ENCODE peak calls at places on chromosomes 13 and 19, in seven cellular contexts. V is brain microvascular endothelial cell; N is ELR; M is Calu3; Z is activated CD8-positive, alpha-beta memory T cell treated with anti-CD3 and anti-CD28 coated beads for 24 hours; O is activated naive CD4-positive, alpha-beta T cell treated with Interleukin-2 at 50 U/mL for 16 hours; L is GM19239. C is an unnamed sample.
A peak's percentile ranks its signal among the peaks of the same experiment; 100 is the strongest.

GRCh38 chr19:40954573-40954972 is 36.5 kb upstream of the CYP2B6 start:
- DNase-seq in V (no peak), N (no peak), M (peak; percentile 26), Z (no peak), O (no peak), L (no peak), C (no peak)

GRCh38 chr13:74270018-74270417 is 135.8 kb upstream of the KLF12 start:
- DNase-seq in V (no peak), N (peak; percentile 71), M (no peak), Z (no peak), O (no peak), L (no peak), C (peak; percentile 56)

GRCh38 chr19:19606021-19606420 is 12.5 kb downstream of the PBX4 start:
- DNase-seq in V (no peak), N (peak; percentile 57), M (peak; percentile 47), Z (no peak), O (peak; percentile 42), L (no peak), C (peak; percentile 63)

GRCh38 chr13:52725302-52725701 is 14.3 kb downstream of the CNMD start:
- DNase-seq in V (no peak), N (no peak), M (no peak), Z (no peak), O (no peak), L (no peak), C (no peak)

GRCh38 chr13:27549406-27549981 is 70.8 kb downstream of the LNX2 start:
- DNase-seq in V (no peak), N (no peak), M (no peak), Z (no peak), O (no peak), L (no peak), C (peak; percentile 55)

GRCh38 chr13:33494596-33495214 is 209.2 kb upstream of the STARD13 start:
- DNase-seq in V (peak; percentile 95), N (peak; percentile 95), M (no peak), Z (no peak), O (no peak), L (no peak), C (peak; percentile 35)

GRCh38 chr13:25608181-25608580 is 236.4 kb downstream of the ATP8A2 start:
- DNase-seq in V (no peak), N (no peak), M (no peak), Z (no peak), O (no peak), L (no peak), C (no peak)

GRCh38 chr19:49497047-49497789 is 984 bp downstream of the RPS11 start:
- DNase-seq in V (peak; percentile 47), N (peak; percentile 76), M (peak; percentile 68), Z (peak; percentile 85), O (peak; percentile 80), L (no peak), C (peak; percentile 83)

GRCh38 chr19:18292810-18293641 is 11.6 kb upstream of the JUND start:
- DNase-seq in V (peak; percentile 52), N (peak; percentile 79), M (peak; percentile 34), Z (peak; percentile 83), O (peak; percentile 50), L (no peak), C (peak; percentile 91)

GRCh38 chr13:114324334-114324733 is 10.0 kb downstream of the CHAMP1 start:
- DNase-seq in V (no peak), N (no peak), M (no peak), Z (no peak), O (no peak), L (no peak), C (no peak)

GRCh38 chr19:44072543-44073401 is 813 bp downstream of the ZNF284 start:
- DNase-seq in V (no peak), N (peak; percentile 25), M (peak; percentile 7), Z (peak; percentile 59), O (no peak), L (no peak), C (peak; percentile 20)

GRCh38 chr13:111033172-111034133 is 81.7 kb upstream of the ARHGEF7 start:
- DNase-seq in V (no peak), N (peak; percentile 30), M (no peak), Z (no peak), O (no peak), L (no peak), C (no peak)

GRCh38 chr19:7998081-7998480 is 7.4 kb downstream of the ELAVL1 start:
- DNase-seq in V (peak; percentile 17), N (peak; percentile 11), M (no peak), Z (no peak), O (no peak), L (no peak), C (no peak)

GRCh38 chr19:29836409-29836825 is 24.6 kb downstream of the CCNE1 start:
- DNase-seq in V (no peak), N (no peak), M (no peak), Z (peak; percentile 66), O (no peak), L (peak; percentile 43), C (no peak)

GRCh38 chr13:27170521-27171243 is 929 bp downstream of the USP12 start:
- DNase-seq in V (no peak), N (peak; percentile 55), M (no peak), Z (peak; percentile 80), O (peak; percentile 49), L (peak; percentile 26), C (peak; percentile 64)

GRCh38 chr13:83009987-83010386 is 872.3 kb downstream of the SLITRK1 start:
- DNase-seq in V (no peak), N (no peak), M (no peak), Z (no peak), O (no peak), L (no peak), C (no peak)

GRCh38 chr13:39862891-39863290 is 207.4 kb downstream of the COG6 start:
- DNase-seq in V (no peak), N (peak; percentile 45), M (no peak), Z (no peak), O (no peak), L (no peak), C (no peak)

GRCh38 chr13:51729853-51730553 is 74.0 kb downstream of the DHRS12 start:
- DNase-seq in V (peak; percentile 92), N (peak; percentile 92), M (peak; percentile 34), Z (no peak), O (peak; percentile 44), L (no peak), C (peak; percentile 78)

GRCh38 chr19:55341191-55342043 is 1.7 kb downstream of the KMT5C start:
- DNase-seq in V (peak; percentile 19), N (peak; percentile 75), M (peak; percentile 79), Z (peak; percentile 79), O (peak; percentile 66), L (peak; percentile 97), C (peak; percentile 91)

GRCh38 chr19:10421240-10421948 is 1.1 kb downstream of the PDE4A start:
- DNase-seq in V (no peak), N (no peak), M (no peak), Z (no peak), O (no peak), L (no peak), C (no peak)

GRCh38 chr13:59000770-59001169 is 1163.0 kb downstream of the DIAPH3 start:
- DNase-seq in V (peak; percentile 11), N (no peak), M (no peak), Z (no peak), O (no peak), L (no peak), C (no peak)

GRCh38 chr13:98416408-98416807 is 160.5 kb downstream of the STK24 start:
- DNase-seq in V (no peak), N (no peak), M (peak; percentile 15), Z (peak; percentile 5), O (no peak), L (no peak), C (peak; percentile 69)

GRCh38 chr19:32570081-32570785 is 10.8 kb upstream of the PDCD5 start:
- DNase-seq in V (peak; percentile 61), N (peak; percentile 77), M (peak; percentile 68), Z (no peak), O (peak; percentile 24), L (peak; percentile 36), C (peak; percentile 76)

GRCh38 chr13:105144020-105144419 is 1391.4 kb downstream of the EFNB2 start:
- DNase-seq in V (no peak), N (no peak), M (no peak), Z (no peak), O (no peak), L (no peak), C (no peak)

GRCh38 chr13:112741835-112742570 is 52.2 kb downstream of the ATP11A start:
- DNase-seq in V (no peak), N (no peak), M (no peak), Z (no peak), O (no peak), L (no peak), C (no peak)

GRCh38 chr13:33649212-33649917 is 168.6 kb upstream of the RFC3 start:
- DNase-seq in V (no peak), N (peak; percentile 32), M (no peak), Z (no peak), O (no peak), L (no peak), C (no peak)

GRCh38 chr13:88937381-88937780 is 1266.2 kb downstream of the SLITRK5 start:
- DNase-seq in V (no peak), N (no peak), M (no peak), Z (no peak), O (no peak), L (no peak), C (no peak)

GRCh38 chr19:43560687-43561086 is 14.6 kb downstream of the XRCC1 start:
- DNase-seq in V (peak; percentile 49), N (peak; percentile 78), M (peak; percentile 11), Z (no peak), O (no peak), L (no peak), C (no peak)

GRCh38 chr13:114096811-114097503 is 35.5 kb downstream of the RASA3 start:
- DNase-seq in V (no peak), N (no peak), M (no peak), Z (peak; percentile 54), O (no peak), L (no peak), C (no peak)

GRCh38 chr19:45785781-45786532 is 3.7 kb upstream of the DMPK start:
- DNase-seq in V (no peak), N (no peak), M (no peak), Z (no peak), O (no peak), L (no peak), C (no peak)

GRCh38 chr19:53903055-53903680 is 5.9 kb upstream of the CACNG7 start:
- DNase-seq in V (no peak), N (peak; percentile 50), M (peak; percentile 67), Z (no peak), O (no peak), L (no peak), C (peak; percentile 84)

GRCh38 chr19:47456721-47457478 is 14.8 kb downstream of the SLC8A2 start:
- DNase-seq in V (no peak), N (no peak), M (no peak), Z (no peak), O (no peak), L (no peak), C (no peak)

GRCh38 chr13:99403458-99403971 is 96.3 kb upstream of the GPR183 start:
- DNase-seq in V (no peak), N (no peak), M (peak; percentile 30), Z (no peak), O (no peak), L (no peak), C (no peak)

GRCh38 chr13:25136872-25137623 is 35.0 kb downstream of the AMER2 start:
- DNase-seq in V (no peak), N (no peak), M (no peak), Z (no peak), O (no peak), L (no peak), C (no peak)

GRCh38 chr19:48900477-48901452 is 653 bp downstream of the NUCB1 start:
- DNase-seq in V (no peak), N (peak; percentile 43), M (no peak), Z (peak; percentile 65), O (no peak), L (peak; percentile 65), C (no peak)

GRCh38 chr19:13623686-13624405 is 117.6 kb upstream of the CACNA1A start:
- DNase-seq in V (no peak), N (no peak), M (no peak), Z (no peak), O (no peak), L (no peak), C (no peak)

GRCh38 chr13:82432949-82433348 is 1449.3 kb downstream of the SLITRK1 start:
- DNase-seq in V (no peak), N (no peak), M (no peak), Z (no peak), O (no peak), L (no peak), C (no peak)

GRCh38 chr13:47033216-47033615 is 136.4 kb upstream of the HTR2A start:
- DNase-seq in V (peak; percentile 50), N (peak; percentile 60), M (no peak), Z (no peak), O (no peak), L (no peak), C (no peak)

C was measured in hepatocyte.